ENCODE peak calls at places on chromosome 5, in seven cellular contexts. A is lower lobe of right lung; W is substantia nigra; O is activated T-helper 1 cell treated with anti-CD3 and anti-CD28 coated beads, Interleukin-12 subunit alpha, Interleukin-12 subunit beta, Interleukin-2, Interleukin-4 antibody, amounts not matched to agents 30 ng/mL and 10 ng/mL and 1 ng/mL, durations not matched to agents 14 hours and 24 hours and 36 hours; F is fibroblast of lung; J is GM10248; K is NCI-H774. D is an unnamed sample.

GRCh38 chr5:32679218-32679617 is 31.9 kb upstream of the NPR3 start:
- DNase-seq in A (no peak), W (no peak), O (no peak), F (peak; percentile 12), J (no peak), K (no peak), D (no peak)

GRCh38 chr5:125412561-125413535 is 666.4 kb upstream of the ZNF608 start:
- DNase-seq in A (peak; percentile 67), W (peak; percentile 90), O (no peak), F (peak; percentile 95), J (peak; percentile 30), K (peak; percentile 86), D (no peak)

GRCh38 chr5:136053336-136054121 is 24.7 kb downstream of the TGFBI start:
- DNase-seq in A (no peak), W (no peak), O (no peak), F (peak; percentile 91), J (no peak), K (no peak), D (no peak)

GRCh38 chr5:36778336-36778735 is 98.2 kb upstream of the NIPBL start:
- DNase-seq in A (no peak), W (no peak), O (no peak), F (no peak), J (no peak), K (no peak), D (no peak)

GRCh38 chr5:179986328-179986727 is 78.6 kb upstream of the TBC1D9B start:
- DNase-seq in A (no peak), W (no peak), O (no peak), F (peak; percentile 17), J (no peak), K (no peak), D (no peak)

GRCh38 chr5:171845857-171846785 is 60.5 kb downstream of the SMIM23 start:
- DNase-seq in A (no peak), W (no peak), O (no peak), F (peak; percentile 55), J (no peak), K (no peak), D (no peak)

GRCh38 chr5:111280282-111280901 is 56.2 kb downstream of the CAMK4 start:
- DNase-seq in A (no peak), W (no peak), O (no peak), F (no peak), J (no peak), K (no peak), D (no peak)

GRCh38 chr5:177133119-177133844 is at the start of gene NSD1:
- DNase-seq in A (peak; percentile 94), W (peak; percentile 93), O (peak; percentile 90), F (peak; percentile 80), J (peak; percentile 94), K (peak; percentile 80), D (peak; percentile 92)

GRCh38 chr5:56259002-56259511 is 25.9 kb upstream of the ANKRD55 start:
- DNase-seq in A (no peak), W (no peak), O (no peak), F (peak; percentile 96), J (no peak), K (no peak), D (no peak)

GRCh38 chr5:77957-78804 is 13.8 kb upstream of the PLEKHG4B start:
- DNase-seq in A (no peak), W (no peak), O (no peak), F (peak; percentile 20), J (peak; percentile 35), K (no peak), D (no peak)

GRCh38 chr5:172802585-172803176 is 31.4 kb upstream of the ERGIC1 start:
- DNase-seq in A (no peak), W (no peak), O (no peak), F (peak; percentile 75), J (no peak), K (no peak), D (no peak)

GRCh38 chr5:38515081-38515480 is 41.4 kb downstream of the LIFR start:
- DNase-seq in A (no peak), W (no peak), O (no peak), F (no peak), J (no peak), K (peak; percentile 19), D (no peak)

GRCh38 chr5:108421713-108422112 is 39.8 kb upstream of the FBXL17 start:
- DNase-seq in A (no peak), W (no peak), O (no peak), F (no peak), J (no peak), K (no peak), D (no peak)

GRCh38 chr5:44665101-44665701 is 143.5 kb upstream of the MRPS30 start:
- DNase-seq in A (no peak), W (no peak), O (no peak), F (peak; percentile 51), J (no peak), K (no peak), D (no peak)

GRCh38 chr5:137629646-137630045 is 106.2 kb downstream of the KLHL3 start:
- DNase-seq in A (no peak), W (no peak), O (no peak), F (peak; percentile 71), J (peak; percentile 82), K (peak; percentile 53), D (no peak)

GRCh38 chr5:55600086-55600485 is 65.3 kb upstream of the PLPP1 start:
- DNase-seq in A (no peak), W (no peak), O (no peak), F (no peak), J (no peak), K (no peak), D (no peak)

GRCh38 chr5:24621809-24622208 is 23.0 kb downstream of the CDH10 start:
- DNase-seq in A (no peak), W (no peak), O (no peak), F (peak; percentile 9), J (no peak), K (no peak), D (no peak)

GRCh38 chr5:74369173-74369572 is 271.4 kb downstream of the ENC1 start:
- DNase-seq in A (no peak), W (no peak), O (no peak), F (no peak), J (no peak), K (no peak), D (no peak)

D was measured in natural killer cell treated with Interleukin-12 subunit alpha and Interleukin-12 subunit beta and Interleukin-15 and Interleukin-18, amount 100 ng/mL, for 72 hours.